ENCODE peak calls at places on chromosomes 5 and 9, in five cellular contexts. K is sigmoid colon, T is transverse colon, E is SK-N-SH, Y is A549. U is an unnamed sample. For H3K9me3, the result is how much of the 10 kb centered on the place peaks cover.

GRCh38 chr5:132778129-132778528 is 1.1 kb upstream of the SEPTIN8 start:
- DNase-seq in T (no peak), E (no peak), Y (no peak), K (peak), U (no peak)

GRCh38 chr5:76673125-76673524 is 42.8 kb upstream of the F2R start:
- DNase-seq in K (no peak), E (no peak), T (no peak), Y (no peak), U (no peak)

GRCh38 chr9:97321681-97322080 is 14.2 kb downstream of the CCDC180 start:
- DNase-seq in E (no peak), K (no peak), T (no peak), Y (no peak), U (no peak)

GRCh38 chr9:37373621-37374020 is 48.9 kb upstream of the GRHPR start:
- DNase-seq in K (no peak), Y (no peak), E (no peak), T (no peak), U (no peak)

GRCh38 chr9:91151014-91151740 is 210.5 kb downstream of the AUH start:
- DNase-seq in T (no peak), K (no peak), Y (no peak), E (no peak), U (no peak)

GRCh38 chr9:135343733-135344522 is 135.7 kb upstream of the PPP1R26 start:
- DNase-seq in Y (peak), E (peak), K (peak), T (peak), U (peak)

GRCh38 chr9:96340707-96341106 is 38.7 kb upstream of the HSD17B3 start:
- DNase-seq in K (no peak), Y (no peak), E (no peak), T (no peak), U (no peak)

GRCh38 chr5:138353550-138353893 is 1.0 kb downstream of the KDM3B start:
- DNase-seq in Y (no peak), K (no peak), T (no peak), E (peak), U (no peak)

GRCh38 chr9:33151601-33152000 is 15.5 kb downstream of the B4GALT1 start:
- DNase-seq in T (no peak), Y (no peak), K (no peak), E (no peak), U (no peak)

GRCh38 chr5:15522141-15522540 is 22.2 kb downstream of the FBXL7 start:
- DNase-seq in T (no peak), K (no peak), Y (no peak), E (peak), U (no peak)

GRCh38 chr5:5080790-5081189 is 59.3 kb upstream of the ADAMTS16 start:
- DNase-seq in Y (no peak), E (no peak), K (no peak), T (no peak), U (no peak)

GRCh38 chr5:943874-944620 is 51.4 kb downstream of the TRIP13 start:
- DNase-seq in E (peak), T (no peak), K (no peak), Y (no peak), U (no peak)

GRCh38 chr9:132985489-132985888 is 7.0 kb downstream of the GFI1B start:
- DNase-seq in E (no peak), T (no peak), K (no peak), Y (no peak), U (no peak)

GRCh38 chr9:9122230-9122875 is 1322.8 kb upstream of the DMAC1 start:
- DNase-seq in E (no peak), Y (no peak), K (no peak), T (no peak), U (no peak)

GRCh38 chr5:107863125-107863524 is 192.4 kb upstream of the EFNA5 start:
- DNase-seq in Y (no peak), T (no peak), K (no peak), E (no peak), U (no peak)

GRCh38 chr5:74641778-74642542 is 1.4 kb upstream of the ENC1 start:
- DNase-seq in Y (peak), K (no peak), T (peak), E (peak), U (peak)

GRCh38 chr5:137392261-137392660 is 106.9 kb downstream of the SPOCK1 start:
- DNase-seq in E (no peak), T (no peak), K (no peak), Y (no peak), U (no peak)

GRCh38 chr9:38240051-38240450 is 152.5 kb upstream of the ALDH1B1 start:
- DNase-seq in K (no peak), E (no peak), T (no peak), Y (no peak), U (no peak)

GRCh38 chr9:14346301-14346721 is 32.4 kb upstream of the NFIB start:
- DNase-seq in T (no peak), E (peak), Y (no peak), K (no peak), U (no peak)

GRCh38 chr5:131991593-131992324 is 19.7 kb downstream of the ACSL6 start:
- DNase-seq in Y (no peak), T (no peak), K (no peak), E (no peak), U (no peak)

GRCh38 chr5:172788771-172789686 is 18.0 kb upstream of the DUSP1 start:
- DNase-seq in Y (peak), T (peak), K (peak), E (no peak), U (peak)

GRCh38 chr5:43121565-43122484 is 1.1 kb downstream of the ZNF131 start:
- DNase-seq in T (peak), Y (peak), E (peak), K (no peak), U (peak)

GRCh38 chr5:75156585-75156984 is 80.1 kb downstream of the ANKRD31 start:
- DNase-seq in Y (peak), E (no peak), K (no peak), T (no peak), U (no peak)

GRCh38 chr5:14365831-14366435 is 215.7 kb upstream of the OTULINL start:
- DNase-seq in Y (no peak), K (no peak), T (no peak), E (no peak), U (no peak)

GRCh38 chr9:35656340-35656739 is 1.5 kb downstream of the RMRP start:
- DNase-seq in E (no peak), Y (no peak), K (no peak), T (no peak), U (no peak)

GRCh38 chr5:117497626-117498025 is 923.0 kb upstream of the SEMA6A start:
- DNase-seq in Y (no peak), K (no peak), T (no peak), E (no peak), U (no peak)

GRCh38 chr9:88571417-88571816 is 36.4 kb downstream of the NXNL2 start:
- DNase-seq in E (no peak), K (no peak), T (no peak), Y (no peak), U (no peak)

GRCh38 chr9:68978054-68978453 is 35.9 kb downstream of the PRKACG start:
- DNase-seq in T (no peak), Y (no peak), E (no peak), K (no peak), U (no peak)

GRCh38 chr9:135718616-135719015 is 16.6 kb downstream of the KCNT1 start:
- DNase-seq in K (no peak), T (no peak), Y (peak), E (no peak), U (no peak)

GRCh38 chr5:96572864-96573512 is 89.2 kb upstream of the CAST start:
- DNase-seq in T (no peak), E (no peak), Y (peak), K (no peak), U (no peak)

GRCh38 chr5:172905771-172906170 is 53.5 kb upstream of the RPL26L1 start:
- DNase-seq in T (no peak), E (no peak), K (no peak), Y (no peak), U (no peak)

GRCh38 chr5:35926389-35927051 is 11.9 kb downstream of the CAPSL start:
- DNase-seq in E (peak), K (no peak), Y (peak), T (peak), U (no peak)

GRCh38 chr9:35734096-35734495 is 1.6 kb downstream of the CREB3 start:
- DNase-seq in K (no peak), Y (no peak), E (no peak), T (no peak), U (no peak)

GRCh38 chr5:163880307-163880706 is 374.9 kb downstream of the MAT2B start:
- DNase-seq in Y (no peak), K (no peak), T (no peak), E (no peak), U (no peak)

GRCh38 chr9:136111910-136112309 is 6.8 kb downstream of the TMEM250 start:
- DNase-seq in E (no peak), Y (no peak), T (no peak), K (no peak), U (no peak)

GRCh38 chr9:86946712-86947145 is 577 bp downstream of the GAS1 start:
- DNase-seq in K (peak), T (peak), Y (peak), E (peak), U (peak)

GRCh38 chr5:123752576-123752975 is 240.6 kb downstream of the CSNK1G3 start:
- DNase-seq in Y (no peak), T (no peak), E (no peak), K (no peak), U (no peak)

GRCh38 chr5:123753349-123754166 is 241.6 kb downstream of the CSNK1G3 start:
- DNase-seq in K (no peak), E (no peak), Y (no peak), T (no peak), U (no peak)

GRCh38 chr5:123754903-123755302 is 242.9 kb downstream of the CSNK1G3 start:
- DNase-seq in K (no peak), E (peak), T (no peak), Y (no peak), U (no peak)

GRCh38 chr5:123755587-123756324 is 243.8 kb downstream of the CSNK1G3 start:
- DNase-seq in Y (peak), K (no peak), T (no peak), E (peak), U (no peak)

GRCh38 chr5:123754167-123754840 is 242.3 kb downstream of the CSNK1G3 start:
- DNase-seq in Y (no peak), K (no peak), E (peak), T (no peak), U (no peak)
- TF ChIP-seq EP300 in Y (no peak), K (no peak), E (no peak), T (no peak), U (no peak)

GRCh38 chr5:2374703-2375102 is 376.8 kb downstream of the IRX2 start:
- DNase-seq in E (no peak), Y (no peak), K (no peak), T (no peak), U (no peak)

GRCh38 chr5:2375796-2376195 is 375.7 kb downstream of the IRX2 start:
- DNase-seq in K (no peak), E (no peak), Y (no peak), T (no peak), U (no peak)

GRCh38 chr5:2371419-2371710 is 380.1 kb downstream of the IRX2 start:
- DNase-seq in E (no peak), Y (no peak), K (no peak), T (no peak), U (no peak)

GRCh38 chr5:2375291-2375690 is 376.2 kb downstream of the IRX2 start:
- DNase-seq in T (no peak), K (no peak), Y (no peak), E (no peak), U (no peak)

GRCh38 chr5:2373631-2374030 is 377.8 kb downstream of the IRX2 start:
- DNase-seq in Y (no peak), T (no peak), K (no peak), E (no peak), U (no peak)
- H3K9me3 ChIP-seq in Y (under half), T (under half), K (under half), E (under half), U (under half)

DNA sequence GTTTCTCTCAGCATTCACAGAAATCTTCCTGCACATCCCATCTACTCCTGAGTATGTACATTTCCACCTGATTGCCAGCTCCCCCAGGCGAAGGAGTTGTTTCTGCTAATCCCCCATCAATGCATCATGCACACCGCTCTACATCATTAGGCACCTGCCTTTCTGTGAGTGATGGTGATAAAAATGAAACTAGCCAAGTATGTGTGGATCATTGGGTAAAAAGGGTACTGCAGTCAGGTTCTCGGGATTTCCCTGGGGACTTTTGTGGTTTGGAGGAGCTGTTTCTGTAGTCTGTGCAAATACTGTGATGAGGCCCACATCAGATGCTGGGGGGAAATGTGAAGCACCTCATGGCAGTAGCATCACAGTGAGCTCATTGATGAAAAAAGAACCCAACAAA is 30.4 kb downstream of the CAMK4 start:
- DNase-seq in K (no peak), Y (no peak), T (no peak), E (no peak), U (no peak)
- TF ChIP-seq EP300 in K (no peak), Y (no peak), T (no peak), E (no peak), U (no peak)

GRCh38 chr5:141412853-141413539 is at the start of gene PCDHGA10:
- DNase-seq in K (no peak), Y (no peak), T (peak), E (no peak), U (no peak)
- H3K9me3 ChIP-seq in K (under half), Y (under half), T (half or more), E (under half), U (half or more)

GRCh38 chr9:78324068-78324650 is 27.2 kb downstream of the PSAT1 start:
- DNase-seq in K (no peak), T (no peak), Y (no peak), E (no peak), U (no peak)

GRCh38 chr9:78324682-78325081 is 27.8 kb downstream of the PSAT1 start:
- DNase-seq in T (no peak), Y (no peak), K (no peak), E (no peak), U (no peak)

GRCh38 chr9:78325846-78326350 is 29.0 kb downstream of the PSAT1 start:
- DNase-seq in Y (no peak), T (no peak), K (no peak), E (peak), U (no peak)

GRCh38 chr9:78326564-78326963 is 29.6 kb downstream of the PSAT1 start:
- DNase-seq in Y (no peak), E (no peak), K (no peak), T (no peak), U (no peak)

DNA sequence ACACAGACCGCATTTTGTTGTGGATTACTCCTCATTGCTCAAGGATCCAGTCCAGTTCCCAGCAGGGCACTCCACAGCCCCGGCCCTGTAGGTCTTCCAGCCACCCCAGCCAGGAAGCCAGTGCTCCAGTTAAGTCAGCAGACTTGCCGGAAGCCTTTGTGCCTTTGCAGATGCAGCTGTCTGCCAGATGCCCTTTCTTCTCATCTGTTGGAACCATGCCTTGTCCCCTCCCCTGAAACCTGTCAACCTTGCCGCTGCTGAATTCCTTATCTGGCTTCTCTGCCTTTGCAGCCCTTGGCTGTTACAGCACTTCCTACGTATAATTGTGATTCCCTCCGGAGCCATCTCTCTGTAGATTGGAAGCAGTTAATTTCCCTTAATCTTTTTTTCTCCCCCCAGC is 28.4 kb downstream of the PSAT1 start:
- DNase-seq in T (peak), Y (no peak), E (peak), K (no peak), U (peak)
- TF ChIP-seq EP300 in T (no peak), Y (no peak), E (peak), K (no peak), U (no peak)

GRCh38 chr5:150948539-150948938 is 43.8 kb upstream of the ZNF300 start:
- DNase-seq in K (no peak), E (no peak), Y (no peak), T (no peak), U (no peak)

GRCh38 chr5:150945501-150945900 is 40.7 kb upstream of the ZNF300 start:
- DNase-seq in E (no peak), Y (no peak), T (no peak), K (no peak), U (no peak)

GRCh38 chr5:150946351-150946905 is 41.6 kb upstream of the ZNF300 start:
- DNase-seq in K (peak), E (peak), Y (no peak), T (peak), U (peak)

GRCh38 chr5:150945947-150946346 is 41.2 kb upstream of the ZNF300 start:
- DNase-seq in K (no peak), E (peak), T (no peak), Y (no peak), U (peak)
- H3K9me3 ChIP-seq in K (under half), E (under half), T (under half), Y (under half), U (under half)

U was measured in ovary.